ENCODE peak calls at places on chromosomes 4 and X, in nine cellular contexts. A is iPS DF 6.9, Y is A673, B is esophagus muscularis mucosa, W is HCT116, U is cardiac muscle cell, F is fibroblast of lung, M is left ventricle myocardium inferior, Z is pancreas. E is an unnamed sample. For H3K4me1 and H3K36me3, the result is how much of the 10 kb centered on the place peaks cover.

GRCh38 chr4:77501851-77502250 is 103.8 kb upstream of the CXCL13 start:
- DNase-seq in M (no peak), U (no peak), B (no peak), Y (peak), F (no peak), A (no peak), Z (no peak), W (no peak), E (no peak)

GRCh38 chr4:104616401-104616820 is 121.7 kb upstream of the CXXC4 start:
- DNase-seq in F (peak), A (no peak), B (no peak), W (no peak), M (peak), Z (peak), U (peak), Y (no peak), E (no peak)

GRCh38 chrX:38342853-38343778 is 9.3 kb upstream of the OTC start:
- DNase-seq in Y (no peak), M (no peak), B (no peak), U (no peak), F (no peak), W (no peak), Z (no peak), A (no peak), E (no peak)

GRCh38 chrX:641671-642435 is 11.3 kb downstream of the SHOX start:
- DNase-seq in B (no peak), Z (no peak), A (no peak), W (no peak), F (no peak), Y (no peak), M (no peak), U (no peak), E (no peak)

GRCh38 chrX:145563159-145563558 is 254.5 kb upstream of the SLITRK2 start:
- DNase-seq in W (no peak), A (no peak), U (no peak), Y (no peak), F (no peak), B (no peak), M (no peak), Z (no peak), E (no peak)

GRCh38 chrX:150504399-150505186 is 63.8 kb upstream of the MTM1 start:
- DNase-seq in Y (no peak), A (no peak), Z (no peak), B (no peak), F (no peak), W (no peak), M (no peak), U (no peak), E (no peak)

GRCh38 chr4:183129125-183129524 is 30.1 kb downstream of the WWC2 start:
- DNase-seq in F (no peak), Y (no peak), W (no peak), Z (no peak), M (no peak), A (no peak), B (no peak), U (no peak), E (no peak)

GRCh38 chr4:77177196-77177595 is 20.2 kb downstream of the CCNG2 start:
- DNase-seq in Y (no peak), A (no peak), U (no peak), Z (no peak), B (no peak), M (no peak), F (peak), W (no peak), E (no peak)

GRCh38 chrX:132127748-132128147 is at the start of gene FRMD7:
- DNase-seq in U (no peak), B (no peak), Z (no peak), W (no peak), M (no peak), Y (peak), A (no peak), F (peak), E (no peak)

GRCh38 chr4:165199722-165200121 is 7.6 kb upstream of the KLHL2 start:
- DNase-seq in U (no peak), A (no peak), W (no peak), M (no peak), F (no peak), B (no peak), Y (no peak), Z (no peak), E (no peak)

GRCh38 chrX:48493890-48494364 is 14.9 kb upstream of the PORCN start:
- DNase-seq in Z (no peak), B (no peak), A (no peak), W (peak), U (peak), Y (peak), M (no peak), F (peak), E (no peak)

GRCh38 chr4:3864736-3865721 is 98.8 kb downstream of the ADRA2C start:
- DNase-seq in U (no peak), W (no peak), M (no peak), Y (no peak), B (no peak), F (no peak), Z (no peak), A (no peak), E (peak)

GRCh38 chrX:68462653-68463052 is 29.4 kb upstream of the OPHN1 start:
- DNase-seq in B (no peak), Y (peak), W (peak), U (peak), Z (no peak), F (peak), A (peak), M (no peak), E (no peak)

GRCh38 chr4:95155759-95156451 is 392.9 kb downstream of the UNC5C start:
- DNase-seq in Y (peak), B (no peak), Z (no peak), A (no peak), F (peak), M (no peak), W (peak), U (peak), E (no peak)

GRCh38 chr4:67327245-67327860 is 217.9 kb downstream of the CENPC start:
- DNase-seq in Y (peak), M (no peak), B (no peak), Z (no peak), A (peak), W (peak), U (peak), F (peak), E (no peak)

GRCh38 chr4:3708103-3708510 is 58.1 kb upstream of the ADRA2C start:
- DNase-seq in Z (peak), A (no peak), U (no peak), W (no peak), M (no peak), Y (peak), F (no peak), B (no peak), E (peak)

GRCh38 chr4:11416071-11416766 is 12.5 kb downstream of the HS3ST1 start:
- DNase-seq in F (no peak), A (no peak), B (no peak), Z (no peak), U (no peak), Y (no peak), M (no peak), W (no peak), E (no peak)

GRCh38 chr4:181650033-181650825 is 593.0 kb upstream of the TENM3 start:
- DNase-seq in A (no peak), W (no peak), F (peak), M (no peak), Z (no peak), B (no peak), Y (no peak), U (no peak), E (no peak)

GRCh38 chr4:87150498-87151261 is 69.7 kb downstream of the KLHL8 start:
- DNase-seq in U (peak), M (no peak), F (peak), Y (peak), A (peak), W (peak), Z (no peak), B (no peak), E (no peak)

GRCh38 chr4:71732706-71733105 is 51.2 kb downstream of the GC start:
- DNase-seq in Y (peak), W (no peak), A (no peak), F (peak), B (no peak), Z (no peak), M (no peak), U (peak), E (no peak)

GRCh38 chr4:182578402-182578801 is 335.2 kb downstream of the TENM3 start:
- DNase-seq in Z (no peak), A (no peak), F (peak), Y (peak), U (peak), B (no peak), M (no peak), W (peak), E (no peak)

GRCh38 chr4:55312491-55313101 is 33.4 kb upstream of the SRD5A3 start:
- DNase-seq in B (no peak), Z (no peak), Y (peak), W (peak), M (no peak), F (peak), A (peak), U (peak), E (no peak)

GRCh38 chr4:48011722-48012121 is 4.8 kb downstream of the CNGA1 start:
- DNase-seq in Z (no peak), A (no peak), U (no peak), Y (no peak), F (no peak), B (no peak), M (no peak), W (no peak), E (no peak)

GRCh38 chr4:118557298-118557851 is 127.8 kb upstream of the METTL14 start:
- DNase-seq in U (no peak), F (peak), A (no peak), M (no peak), Y (peak), B (no peak), W (peak), Z (no peak), E (no peak)

GRCh38 chrX:45434231-45434630 is 233.6 kb upstream of the DIPK2B start:
- DNase-seq in Y (no peak), B (no peak), M (no peak), F (no peak), Z (no peak), W (no peak), A (no peak), U (no peak), E (no peak)

GRCh38 chrX:68829594-68830485 is 1.0 kb downstream of the EFNB1 start:
- DNase-seq in W (no peak), B (peak), A (no peak), Y (no peak), M (peak), U (peak), F (no peak), Z (no peak), E (peak)

GRCh38 chr4:107970063-107970798 is 19.5 kb upstream of the HADH start:
- DNase-seq in Y (no peak), M (no peak), F (no peak), U (no peak), A (no peak), W (no peak), B (no peak), Z (no peak), E (no peak)

GRCh38 chr4:13539721-13540445 is 4.4 kb downstream of the NKX3-2 start:
- DNase-seq in B (peak), Y (no peak), A (no peak), W (no peak), M (no peak), F (no peak), Z (no peak), U (no peak), E (no peak)

GRCh38 chr4:83128235-83128929 is 13.9 kb upstream of the PLAC8 start:
- DNase-seq in F (peak), W (no peak), M (no peak), U (no peak), Z (no peak), B (no peak), A (no peak), Y (no peak), E (no peak)

GRCh38 chrX:139762400-139763183 is 54.6 kb upstream of the MCF2 start:
- DNase-seq in W (no peak), U (no peak), A (no peak), Z (no peak), F (peak), Y (no peak), M (no peak), B (no peak), E (no peak)

GRCh38 chrX:32408389-32408788 is 803.0 kb downstream of the DMD start:
- DNase-seq in M (no peak), Y (peak), F (peak), Z (no peak), A (no peak), U (no peak), W (no peak), B (no peak), E (no peak)

GRCh38 chr4:30619679-30620078 is 100.5 kb upstream of the PCDH7 start:
- DNase-seq in U (peak), F (peak), A (no peak), Y (peak), Z (no peak), M (no peak), B (no peak), W (no peak), E (no peak)

GRCh38 chrX:106000203-106000602 is 38.3 kb downstream of the SERPINA7 start:
- DNase-seq in Z (no peak), A (no peak), U (no peak), Y (no peak), B (no peak), W (no peak), F (no peak), M (no peak), E (no peak)

GRCh38 chr4:156419080-156419638 is 465.5 kb upstream of the CTSO start:
- DNase-seq in B (no peak), Y (no peak), U (no peak), F (peak), W (no peak), M (no peak), A (no peak), Z (no peak), E (no peak)

GRCh38 chr4:185817403-185817818 is 5.4 kb upstream of the SORBS2 start:
- DNase-seq in B (peak), F (no peak), M (peak), U (no peak), Z (peak), A (no peak), W (no peak), Y (no peak), E (no peak)

GRCh38 chrX:49177338-49177833 is 5.7 kb downstream of the PLP2 start:
- DNase-seq in B (no peak), Z (no peak), W (no peak), A (no peak), F (no peak), M (no peak), U (no peak), Y (no peak), E (no peak)

GRCh38 chrX:14899607-14900006 is 26.4 kb downstream of the MOSPD2 start:
- DNase-seq in Z (no peak), B (no peak), A (no peak), W (peak), F (peak), M (no peak), U (no peak), Y (peak), E (no peak)

GRCh38 chr4:108272566-108272965 is 103.8 kb upstream of the LEF1 start:
- DNase-seq in Y (no peak), U (no peak), A (no peak), Z (no peak), F (peak), B (no peak), W (no peak), M (no peak), E (no peak)

GRCh38 chr4:81776794-81777193 is 305.1 kb upstream of the RASGEF1B start:
- DNase-seq in W (no peak), U (no peak), F (no peak), Y (no peak), M (no peak), B (no peak), A (no peak), Z (no peak), E (no peak)
- H3K4me1 ChIP-seq in W (under half), U (under half), F (under half), Y (under half), M (under half), B (under half), A (under half), Z (under half), E (under half)

DNA sequence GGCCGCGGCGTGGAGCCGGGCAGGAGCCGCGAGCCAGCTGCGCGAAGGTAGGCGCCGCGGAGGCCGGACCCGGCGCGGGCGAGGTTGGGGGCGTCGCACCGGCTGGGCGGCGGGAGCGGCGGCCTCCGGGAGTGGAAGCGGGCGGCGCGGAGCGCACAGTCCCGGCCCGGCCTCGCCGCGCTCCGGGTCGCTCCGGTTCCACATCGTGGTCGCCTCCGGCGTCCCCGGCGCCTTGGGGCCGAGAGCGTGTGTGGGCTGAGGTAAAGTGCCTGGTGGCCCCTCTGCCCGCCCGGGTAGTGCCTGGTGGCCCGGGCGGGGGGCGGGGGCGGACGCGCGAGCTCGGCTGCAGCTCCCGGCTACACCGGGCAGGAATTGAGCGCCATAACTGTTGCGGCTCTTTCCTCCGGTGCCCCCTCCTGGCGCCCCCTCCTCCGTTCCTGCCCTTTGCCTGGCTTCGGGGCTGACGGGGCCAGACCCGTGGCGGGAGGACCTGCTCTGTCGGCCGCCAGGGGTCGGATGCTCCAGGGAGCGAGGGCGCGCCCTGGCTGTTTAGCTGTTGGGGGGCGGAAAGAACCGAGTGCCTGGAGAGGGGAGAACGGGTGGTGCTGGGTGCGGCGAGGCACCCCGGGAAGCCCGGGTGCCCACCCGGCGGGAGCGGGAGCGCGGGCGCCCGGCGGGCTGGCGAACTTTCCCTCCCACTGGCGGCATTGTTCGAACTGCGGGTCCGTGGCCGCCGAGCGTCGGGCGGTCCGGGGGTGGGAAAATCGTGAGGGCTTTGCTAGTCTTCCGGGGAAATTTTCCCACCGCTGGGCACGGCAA is 661 bp downstream of the JADE3 start:
- DNase-seq in B (no peak), U (peak), W (no peak), F (peak), M (peak), Y (peak), Z (peak), A (no peak), E (peak)
- H3K27ac ChIP-seq in B (peak), U (peak), W (peak), F (no peak), M (peak), Y (peak), Z (peak), A (no peak), E (peak)

DNA sequence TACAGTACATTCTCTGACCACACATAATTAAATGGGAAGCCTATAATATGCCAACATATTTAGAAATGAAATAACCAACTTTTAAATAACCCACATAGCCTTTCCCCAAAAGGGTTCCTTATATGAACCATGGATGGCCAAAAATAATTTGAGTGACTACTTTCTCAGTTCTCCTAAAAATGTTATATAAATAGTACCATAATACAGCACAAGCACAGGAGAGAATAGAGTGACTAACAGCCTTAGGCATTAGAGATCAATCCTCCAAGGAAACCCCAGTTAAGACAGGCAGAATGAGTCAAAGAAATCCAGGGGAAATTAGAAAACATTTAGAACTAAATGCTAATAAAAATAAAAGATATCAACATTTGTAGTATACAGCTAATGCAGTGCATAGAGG is 50.2 kb downstream of the ANKRD17 start:
- DNase-seq in M (no peak), F (peak), Z (no peak), A (no peak), Y (no peak), W (no peak), B (no peak), U (no peak), E (no peak)
- H3K36me3 ChIP-seq in M (under half), F (under half), Z (under half), A (under half), Y (under half), W (under half), B (under half), U (under half), E (under half)

GRCh38 chrX:110066488-110067225 is 63.7 kb downstream of the TMEM164 start:
- DNase-seq in M (no peak), B (no peak), F (no peak), A (no peak), U (no peak), Z (peak), W (no peak), Y (no peak), E (no peak)
- H3K4me1 ChIP-seq in M (under half), B (under half), F (under half), A (under half), U (under half), Z (under half), W (under half), Y (under half), E (under half)

GRCh38 chr4:112714922-112715901 is 78.3 kb downstream of the LARP7 start:
- DNase-seq in A (no peak), Z (no peak), Y (no peak), F (no peak), M (no peak), W (no peak), B (no peak), U (no peak), E (no peak)
- H3K27ac ChIP-seq in A (no peak), Z (no peak), Y (no peak), F (no peak), M (peak), W (no peak), B (no peak), U (peak), E (peak)

GRCh38 chr4:57023104-57023503 is 44.4 kb downstream of the POLR2B start:
- DNase-seq in Y (no peak), A (no peak), B (no peak), Z (no peak), M (no peak), F (peak), U (no peak), W (no peak), E (no peak)
- H3K36me3 ChIP-seq in Y (under half), A (under half), B (under half), Z (under half), M (half or more), F (under half), U (half or more), W (half or more), E (half or more)

GRCh38 chr4:153512162-153512852 is 46.1 kb downstream of the TMEM131L start:
- DNase-seq in M (no peak), U (no peak), W (no peak), B (no peak), Z (no peak), Y (no peak), F (no peak), A (no peak), E (no peak)

GRCh38 chr4:153511104-153511503 is 44.9 kb downstream of the TMEM131L start:
- DNase-seq in Y (no peak), U (no peak), W (no peak), A (no peak), Z (no peak), F (no peak), B (no peak), M (no peak), E (no peak)

GRCh38 chr4:153512952-153513500 is 46.9 kb downstream of the TMEM131L start:
- DNase-seq in A (no peak), B (no peak), U (no peak), F (peak), W (no peak), M (no peak), Y (no peak), Z (no peak), E (no peak)

GRCh38 chr4:153513596-153513995 is 47.4 kb downstream of the TMEM131L start:
- DNase-seq in F (peak), Y (peak), B (no peak), W (peak), A (no peak), Z (no peak), M (no peak), U (no peak), E (no peak)

DNA sequence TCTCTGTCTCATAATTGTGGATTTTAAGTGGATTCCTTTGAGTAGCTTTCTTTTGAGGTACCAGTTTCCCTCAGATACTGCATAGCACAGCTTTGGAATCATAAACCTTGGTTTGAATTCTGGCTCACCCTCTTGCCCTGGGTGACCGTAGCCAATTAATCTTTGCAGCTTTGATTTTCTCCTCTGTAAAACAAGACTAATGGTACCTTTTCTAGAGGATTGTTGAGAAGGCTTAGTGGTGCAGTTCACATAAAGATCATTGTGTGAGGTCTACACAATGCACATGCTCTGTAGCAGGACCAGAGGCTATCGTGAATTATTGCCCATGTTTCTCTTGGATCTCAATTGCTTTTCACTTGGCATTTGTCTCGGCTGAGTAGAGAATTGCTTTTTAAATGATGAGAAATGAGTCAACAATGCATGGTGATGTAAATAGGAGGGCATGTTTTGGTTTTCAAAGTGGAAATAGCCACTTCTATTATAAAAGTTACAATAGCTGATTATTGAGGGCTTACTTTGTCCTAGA is 47.9 kb downstream of the TMEM131L start:
- DNase-seq in B (no peak), Z (no peak), W (peak), U (no peak), Y (peak), A (no peak), M (no peak), F (peak), E (no peak)
- H3K4me1 ChIP-seq in B (half or more), Z (under half), W (half or more), U (under half), Y (under half), A (under half), M (under half), F (under half), E (half or more)